ENCODE peak calls at places on chromosome 2, in ten cellular contexts. One of them, this sample, is unnamed.

GRCh38 chr2:119028327-119029174 is 86.6 kb downstream of the MARCO start:
- DNase-seq in hypothalamus: no peak
- DNase-seq in M059J: peak
- DNase-seq in stimulated activated naive CD8-positive, alpha-beta T cell treated with anti-CD3 and anti-CD28 coated beads, Interleukin-15, Interleukin-2, amounts not matched to agents 100 U/mL and 50 U/mL, for 24 hours: peak
- DNase-seq in H7: peak
- DNase-seq in activated T-cell treated with anti-CD3 and anti-CD28 coated beads for 48 hours: no peak
- DNase-seq in GM12892: no peak
- DNase-seq in Caki2: no peak
- DNase-seq in amniotic stem cell: no peak
- DNase-seq in stimulated activated CD8-positive, alpha-beta memory T cell treated with anti-CD3 and anti-CD28 coated beads, Interleukin-15, amount 100 ng/mL, for 48 hours: no peak
- DNase-seq in this sample: no peak

GRCh38 chr2:127090281-127091128 is 16.4 kb downstream of the BIN1 start:
- DNase-seq in hypothalamus: no peak
- DNase-seq in M059J: no peak
- DNase-seq in stimulated activated naive CD8-positive, alpha-beta T cell treated with anti-CD3 and anti-CD28 coated beads, Interleukin-15, Interleukin-2, amounts not matched to agents 100 U/mL and 50 U/mL, for 24 hours: no peak
- DNase-seq in H7: no peak
- DNase-seq in activated T-cell treated with anti-CD3 and anti-CD28 coated beads for 48 hours: no peak
- DNase-seq in GM12892: no peak
- DNase-seq in Caki2: no peak
- DNase-seq in amniotic stem cell: no peak
- DNase-seq in stimulated activated CD8-positive, alpha-beta memory T cell treated with anti-CD3 and anti-CD28 coated beads, Interleukin-15, amount 100 ng/mL, for 48 hours: no peak
- DNase-seq in this sample: no peak

GRCh38 chr2:25743132-25743830 is 69.9 kb upstream of the DTNB start:
- DNase-seq in hypothalamus: no peak
- DNase-seq in M059J: no peak
- DNase-seq in stimulated activated naive CD8-positive, alpha-beta T cell treated with anti-CD3 and anti-CD28 coated beads, Interleukin-15, Interleukin-2, amounts not matched to agents 100 U/mL and 50 U/mL, for 24 hours: no peak
- DNase-seq in H7: no peak
- DNase-seq in activated T-cell treated with anti-CD3 and anti-CD28 coated beads for 48 hours: no peak
- DNase-seq in GM12892: no peak
- DNase-seq in Caki2: no peak
- DNase-seq in amniotic stem cell: no peak
- DNase-seq in stimulated activated CD8-positive, alpha-beta memory T cell treated with anti-CD3 and anti-CD28 coated beads, Interleukin-15, amount 100 ng/mL, for 48 hours: no peak
- DNase-seq in this sample: no peak

GRCh38 chr2:2950403-2950952 is 427.1 kb downstream of the EIPR1 start:
- DNase-seq in hypothalamus: no peak
- DNase-seq in M059J: no peak
- DNase-seq in stimulated activated naive CD8-positive, alpha-beta T cell treated with anti-CD3 and anti-CD28 coated beads, Interleukin-15, Interleukin-2, amounts not matched to agents 100 U/mL and 50 U/mL, for 24 hours: no peak
- DNase-seq in H7: no peak
- DNase-seq in activated T-cell treated with anti-CD3 and anti-CD28 coated beads for 48 hours: no peak
- DNase-seq in GM12892: no peak
- DNase-seq in Caki2: no peak
- DNase-seq in amniotic stem cell: no peak
- DNase-seq in stimulated activated CD8-positive, alpha-beta memory T cell treated with anti-CD3 and anti-CD28 coated beads, Interleukin-15, amount 100 ng/mL, for 48 hours: no peak
- DNase-seq in this sample: no peak

GRCh38 chr2:173764094-173764493 is 201.1 kb downstream of the SP3 start:
- DNase-seq in hypothalamus: no peak
- DNase-seq in M059J: no peak
- DNase-seq in stimulated activated naive CD8-positive, alpha-beta T cell treated with anti-CD3 and anti-CD28 coated beads, Interleukin-15, Interleukin-2, amounts not matched to agents 100 U/mL and 50 U/mL, for 24 hours: no peak
- DNase-seq in H7: no peak
- DNase-seq in activated T-cell treated with anti-CD3 and anti-CD28 coated beads for 48 hours: no peak
- DNase-seq in GM12892: no peak
- DNase-seq in Caki2: no peak
- DNase-seq in amniotic stem cell: no peak
- DNase-seq in stimulated activated CD8-positive, alpha-beta memory T cell treated with anti-CD3 and anti-CD28 coated beads, Interleukin-15, amount 100 ng/mL, for 48 hours: no peak
- DNase-seq in this sample: no peak

GRCh38 chr2:201344663-201345366 is 12.3 kb downstream of the FLACC1 start:
- DNase-seq in hypothalamus: no peak
- DNase-seq in M059J: no peak
- DNase-seq in stimulated activated naive CD8-positive, alpha-beta T cell treated with anti-CD3 and anti-CD28 coated beads, Interleukin-15, Interleukin-2, amounts not matched to agents 100 U/mL and 50 U/mL, for 24 hours: no peak
- DNase-seq in H7: peak
- DNase-seq in activated T-cell treated with anti-CD3 and anti-CD28 coated beads for 48 hours: no peak
- DNase-seq in GM12892: no peak
- DNase-seq in Caki2: no peak
- DNase-seq in amniotic stem cell: no peak
- DNase-seq in stimulated activated CD8-positive, alpha-beta memory T cell treated with anti-CD3 and anti-CD28 coated beads, Interleukin-15, amount 100 ng/mL, for 48 hours: no peak
- DNase-seq in this sample: no peak

GRCh38 chr2:230447455-230448451 is 31.8 kb downstream of the SP100 start:
- DNase-seq in hypothalamus: no peak
- DNase-seq in M059J: no peak
- DNase-seq in stimulated activated naive CD8-positive, alpha-beta T cell treated with anti-CD3 and anti-CD28 coated beads, Interleukin-15, Interleukin-2, amounts not matched to agents 100 U/mL and 50 U/mL, for 24 hours: peak
- DNase-seq in H7: peak
- DNase-seq in activated T-cell treated with anti-CD3 and anti-CD28 coated beads for 48 hours: no peak
- DNase-seq in GM12892: no peak
- DNase-seq in Caki2: no peak
- DNase-seq in amniotic stem cell: no peak
- DNase-seq in stimulated activated CD8-positive, alpha-beta memory T cell treated with anti-CD3 and anti-CD28 coated beads, Interleukin-15, amount 100 ng/mL, for 48 hours: no peak
- DNase-seq in this sample: no peak

GRCh38 chr2:207662203-207662602 is 37.0 kb upstream of the METTL21A start:
- DNase-seq in hypothalamus: no peak
- DNase-seq in M059J: peak
- DNase-seq in stimulated activated naive CD8-positive, alpha-beta T cell treated with anti-CD3 and anti-CD28 coated beads, Interleukin-15, Interleukin-2, amounts not matched to agents 100 U/mL and 50 U/mL, for 24 hours: no peak
- DNase-seq in H7: no peak
- DNase-seq in activated T-cell treated with anti-CD3 and anti-CD28 coated beads for 48 hours: no peak
- DNase-seq in GM12892: peak
- DNase-seq in Caki2: peak
- DNase-seq in amniotic stem cell: no peak
- DNase-seq in stimulated activated CD8-positive, alpha-beta memory T cell treated with anti-CD3 and anti-CD28 coated beads, Interleukin-15, amount 100 ng/mL, for 48 hours: no peak
- DNase-seq in this sample: no peak

GRCh38 chr2:109301746-109302145 is 172.7 kb downstream of the SH3RF3 start:
- DNase-seq in hypothalamus: no peak
- DNase-seq in M059J: no peak
- DNase-seq in stimulated activated naive CD8-positive, alpha-beta T cell treated with anti-CD3 and anti-CD28 coated beads, Interleukin-15, Interleukin-2, amounts not matched to agents 100 U/mL and 50 U/mL, for 24 hours: no peak
- DNase-seq in H7: no peak
- DNase-seq in activated T-cell treated with anti-CD3 and anti-CD28 coated beads for 48 hours: no peak
- DNase-seq in GM12892: no peak
- DNase-seq in Caki2: no peak
- DNase-seq in amniotic stem cell: no peak
- DNase-seq in stimulated activated CD8-positive, alpha-beta memory T cell treated with anti-CD3 and anti-CD28 coated beads, Interleukin-15, amount 100 ng/mL, for 48 hours: no peak
- DNase-seq in this sample: no peak

This sample was measured in NK-92 treated with Interleukin-12 subunit alpha and Interleukin-12 subunit beta, amount 100 ng/mL, for 24 hours.